ENCODE peak calls at places on chromosomes 11 and 22, in ten cellular contexts. A is aorta; R is activated naive CD8-positive, alpha-beta T cell treated with anti-CD3 and anti-CD28 coated beads, Interleukin-2, amount 50 U/mL, for 24 hours; E is retinal pigment epithelial cell; L is right cardiac atrium; B is stimulated activated CD4-positive, alpha-beta T cell treated with anti-CD3 and anti-CD28 coated beads, Interleukin-15, amount 100 ng/mL, for 1 hour; S is T-helper 2 cell; Y is neural crest cell; V is HCEC 1CT; K is HL-60. T is an unnamed sample.

GRCh38 chr11:88102595-88102929 is 72.7 kb downstream of the RAB38 start:
- DNase-seq in V (no peak), E (no peak), R (no peak), S (no peak), L (no peak), B (no peak), K (peak), A (no peak), Y (no peak), T (no peak)

GRCh38 chr22:22714600-22715361 is 70.4 kb downstream of the GGTLC2 start:
- DNase-seq in V (no peak), E (no peak), R (no peak), S (no peak), Y (no peak), A (no peak), L (no peak), K (no peak), B (no peak), T (peak)

GRCh38 chr11:101759771-101760450 is 154.9 kb upstream of the CEP126 start:
- DNase-seq in A (no peak), L (no peak), E (no peak), B (no peak), Y (no peak), S (no peak), K (no peak), V (peak), R (no peak), T (no peak)

GRCh38 chr11:73308963-73309960 is 1.2 kb downstream of the ARHGEF17 start:
- DNase-seq in A (peak), S (no peak), E (peak), R (no peak), L (peak), V (peak), B (no peak), K (peak), Y (peak), T (no peak)

GRCh38 chr11:123193742-123194141 is 1.3 kb downstream of the CLMP start:
- DNase-seq in L (no peak), Y (no peak), E (no peak), V (peak), K (no peak), R (no peak), S (no peak), A (no peak), B (no peak), T (no peak)

GRCh38 chr22:27651486-27651885 is 150.1 kb downstream of the MN1 start:
- DNase-seq in R (no peak), S (no peak), L (peak), K (no peak), Y (no peak), E (no peak), B (no peak), A (peak), V (no peak), T (no peak)

GRCh38 chr22:46569055-46569847 is 31.8 kb upstream of the CELSR1 start:
- DNase-seq in K (no peak), Y (no peak), A (peak), E (no peak), S (no peak), V (no peak), R (no peak), L (peak), B (no peak), T (no peak)

GRCh38 chr11:100670140-100670539 is 16.9 kb upstream of the ARHGAP42 start:
- DNase-seq in L (no peak), A (no peak), S (no peak), E (no peak), V (no peak), Y (no peak), R (no peak), B (no peak), K (no peak), T (no peak)

GRCh38 chr22:23518381-23519187 is 61.5 kb downstream of the IGLL1 start:
- DNase-seq in S (no peak), V (no peak), B (no peak), A (no peak), E (no peak), L (peak), K (no peak), R (no peak), Y (no peak), T (no peak)

GRCh38 chr11:35389897-35390462 is 29.4 kb downstream of the SLC1A2 start:
- DNase-seq in L (no peak), B (no peak), R (no peak), E (no peak), K (no peak), Y (no peak), S (no peak), V (no peak), A (no peak), T (no peak)

GRCh38 chr22:17777005-17777716 is 2.9 kb upstream of the BID start:
- DNase-seq in R (peak), K (peak), A (no peak), V (no peak), E (no peak), Y (no peak), L (peak), B (peak), S (peak), T (no peak)

GRCh38 chr11:1305558-1306056 is 3.8 kb downstream of the TOLLIP start:
- DNase-seq in L (no peak), Y (no peak), B (no peak), E (no peak), S (no peak), A (peak), V (no peak), R (no peak), K (no peak), T (no peak)

GRCh38 chr11:69642549-69642912 is 1.6 kb downstream of the CCND1 start:
- DNase-seq in B (no peak), S (peak), K (no peak), V (no peak), E (no peak), A (no peak), L (peak), Y (no peak), R (peak), T (no peak)

GRCh38 chr11:43119275-43119970 is 192.4 kb upstream of the API5 start:
- DNase-seq in R (no peak), B (no peak), K (no peak), L (no peak), E (no peak), S (no peak), V (no peak), A (no peak), Y (no peak), T (no peak)

GRCh38 chr22:30073743-30074142 is 6.5 kb upstream of the HORMAD2 start:
- DNase-seq in R (no peak), S (no peak), K (no peak), V (peak), E (no peak), B (no peak), Y (no peak), L (no peak), A (no peak), T (no peak)

GRCh38 chr22:40973144-40973543 is 22.0 kb downstream of the RBX1 start:
- DNase-seq in R (no peak), L (no peak), K (no peak), A (peak), V (no peak), S (no peak), B (no peak), Y (no peak), E (no peak), T (no peak)

GRCh38 chr11:20617346-20617745 is 17.9 kb downstream of the SLC6A5 start:
- DNase-seq in L (peak), V (no peak), E (no peak), B (no peak), A (no peak), S (no peak), K (no peak), Y (no peak), R (no peak), T (no peak)

GRCh38 chr11:3786781-3787428 is 10.4 kb downstream of the NUP98 start:
- DNase-seq in R (no peak), S (no peak), L (no peak), K (no peak), Y (no peak), A (no peak), V (no peak), E (no peak), B (no peak), T (no peak)

GRCh38 chr11:86802601-86803051 is 2.3 kb downstream of the PRSS23 start:
- DNase-seq in S (no peak), R (no peak), Y (no peak), A (no peak), K (peak), V (peak), L (no peak), E (no peak), B (no peak), T (no peak)

GRCh38 chr11:41301023-41301422 is 158.4 kb downstream of the LRRC4C start:
- DNase-seq in V (no peak), K (no peak), L (no peak), R (no peak), A (no peak), S (no peak), Y (no peak), E (peak), B (no peak), T (no peak)

GRCh38 chr11:44817207-44817944 is 90.6 kb downstream of the TSPAN18 start:
- DNase-seq in B (no peak), L (no peak), Y (no peak), V (peak), S (no peak), E (no peak), A (no peak), R (no peak), K (no peak), T (no peak)

GRCh38 chr11:103077553-103077952 is 14.4 kb downstream of the DCUN1D5 start:
- DNase-seq in B (no peak), R (no peak), K (peak), V (no peak), S (no peak), Y (no peak), L (no peak), E (no peak), A (no peak), T (no peak)

GRCh38 chr11:12244156-12244555 is 133.2 kb upstream of the PARVA start:
- DNase-seq in E (no peak), R (no peak), L (no peak), B (no peak), K (no peak), S (no peak), Y (no peak), A (no peak), V (no peak), T (no peak)

GRCh38 chr11:26715133-26715532 is 6.7 kb downstream of the SLC5A12 start:
- DNase-seq in Y (no peak), L (no peak), A (no peak), E (no peak), K (no peak), R (no peak), S (no peak), B (no peak), V (no peak), T (no peak)

GRCh38 chr22:36940676-36941075 is 27.2 kb downstream of the CSF2RB start:
- DNase-seq in E (no peak), S (no peak), R (peak), A (no peak), L (no peak), V (no peak), Y (no peak), B (no peak), K (no peak), T (no peak)